ENCODE peak calls at places on chromosomes 4 and X, in eight cellular contexts. M is nephron progenitor cell, F is endothelial cell, T is foreskin keratinocyte, L is OCI-LY7, H is A549, Z is glutamatergic neuron, Y is fibroblast of mammary gland. B is an unnamed sample.

GRCh38 chrX:119391279-119391678 is 7.9 kb upstream of the SLC25A43 start:
- DNase-seq in M (no peak), F (no peak), T (no peak), L (peak), H (peak), Z (no peak), Y (peak), B (peak)

GRCh38 chr4:105998210-105998609 is 102.9 kb downstream of the NPNT start:
- DNase-seq in M (no peak), F (no peak), T (no peak), L (no peak), H (no peak), Z (no peak), Y (no peak), B (no peak)

GRCh38 chr4:42655921-42656735 is 777 bp downstream of the ATP8A1 start:
- DNase-seq in M (peak), F (peak), T (no peak), L (peak), H (peak), Z (peak), Y (no peak), B (peak)

GRCh38 chr4:6308890-6309643 is 39.4 kb downstream of the WFS1 start:
- DNase-seq in M (peak), F (peak), T (no peak), L (no peak), H (no peak), Z (peak), Y (no peak), B (peak)

GRCh38 chr4:55435136-55435535 is 39.4 kb downstream of the TMEM165 start:
- DNase-seq in M (no peak), F (peak), T (no peak), L (no peak), H (no peak), Z (no peak), Y (peak), B (peak)

GRCh38 chrX:131067846-131068745 is 9.9 kb downstream of the ARHGAP36 start:
- DNase-seq in M (peak), F (no peak), T (no peak), L (no peak), H (no peak), Z (peak), Y (no peak), B (peak)

GRCh38 chr4:77232653-77233052 is 75.6 kb downstream of the CCNG2 start:
- DNase-seq in M (no peak), F (no peak), T (peak), L (no peak), H (no peak), Z (no peak), Y (peak), B (no peak)

GRCh38 chr4:2828758-2829181 is 14.9 kb upstream of the ADD1 start:
- DNase-seq in M (no peak), F (no peak), T (no peak), L (no peak), H (no peak), Z (peak), Y (no peak), B (no peak)

GRCh38 chrX:137565921-137566745 is at the start of gene ZIC3:
- DNase-seq in M (peak), F (peak), T (no peak), L (no peak), H (no peak), Z (peak), Y (peak), B (no peak)

GRCh38 chrX:3811331-3812311 is 98.2 kb upstream of the PRKX start:
- DNase-seq in M (no peak), F (peak), T (no peak), L (peak), H (peak), Z (no peak), Y (peak), B (peak)

GRCh38 chr4:16573744-16574143 is 324.7 kb downstream of the LDB2 start:
- DNase-seq in M (no peak), F (no peak), T (no peak), L (no peak), H (no peak), Z (no peak), Y (peak), B (no peak)

GRCh38 chr4:52997132-52997416 is 135.0 kb downstream of the RASL11B start:
- DNase-seq in M (no peak), F (no peak), T (no peak), L (no peak), H (no peak), Z (no peak), Y (peak), B (no peak)

GRCh38 chr4:129862461-129862860 is 766.5 kb downstream of the C4orf33 start:
- DNase-seq in M (no peak), F (no peak), T (no peak), L (no peak), H (no peak), Z (no peak), Y (no peak), B (no peak)

GRCh38 chr4:85369703-85370380 is 105.1 kb upstream of the ARHGAP24 start:
- DNase-seq in M (no peak), F (no peak), T (no peak), L (no peak), H (no peak), Z (no peak), Y (no peak), B (no peak)

GRCh38 chr4:111127842-111128241 is 505.0 kb upstream of the PITX2 start:
- DNase-seq in M (no peak), F (no peak), T (no peak), L (no peak), H (no peak), Z (no peak), Y (no peak), B (no peak)

GRCh38 chr4:2085496-2085901 is 26.4 kb downstream of the NAT8L start:
- DNase-seq in M (no peak), F (no peak), T (peak), L (no peak), H (no peak), Z (no peak), Y (no peak), B (no peak)

GRCh38 chr4:158255727-158256324 is 45.5 kb downstream of the TMEM144 start:
- DNase-seq in M (no peak), F (peak), T (peak), L (peak), H (peak), Z (no peak), Y (peak), B (no peak)

GRCh38 chr4:124939908-124940307 is 227.4 kb upstream of the ANKRD50 start:
- DNase-seq in M (no peak), F (no peak), T (no peak), L (no peak), H (no peak), Z (no peak), Y (no peak), B (no peak)

GRCh38 chr4:20589436-20589835 is 110.8 kb upstream of the PACRGL start:
- DNase-seq in M (no peak), F (no peak), T (no peak), L (no peak), H (no peak), Z (no peak), Y (no peak), B (no peak)

GRCh38 chrX:37349131-37350033 is at the start of gene PRRG1:
- DNase-seq in M (peak), F (peak), T (peak), L (no peak), H (peak), Z (peak), Y (peak), B (no peak)

GRCh38 chr4:40473578-40474388 is 138.7 kb downstream of the CHRNA9 start:
- DNase-seq in M (peak), F (no peak), T (no peak), L (no peak), H (no peak), Z (no peak), Y (no peak), B (no peak)

GRCh38 chrX:100609591-100609990 is 24.9 kb downstream of the TNMD start:
- DNase-seq in M (no peak), F (no peak), T (no peak), L (no peak), H (no peak), Z (no peak), Y (no peak), B (no peak)
- TF ChIP-seq CTCF in M (no peak), F (no peak), T (no peak), L (no peak), H (peak), Z (no peak), Y (peak), B (no peak)

GRCh38 chrX:115679460-115679859 is 118.5 kb downstream of the PLS3 start:
- DNase-seq in M (no peak), F (no peak), T (no peak), L (no peak), H (peak), Z (no peak), Y (peak), B (no peak)
- TF ChIP-seq CTCF in M (peak), F (no peak), T (peak), L (no peak), H (peak), Z (no peak), Y (peak), B (no peak)

DNA sequence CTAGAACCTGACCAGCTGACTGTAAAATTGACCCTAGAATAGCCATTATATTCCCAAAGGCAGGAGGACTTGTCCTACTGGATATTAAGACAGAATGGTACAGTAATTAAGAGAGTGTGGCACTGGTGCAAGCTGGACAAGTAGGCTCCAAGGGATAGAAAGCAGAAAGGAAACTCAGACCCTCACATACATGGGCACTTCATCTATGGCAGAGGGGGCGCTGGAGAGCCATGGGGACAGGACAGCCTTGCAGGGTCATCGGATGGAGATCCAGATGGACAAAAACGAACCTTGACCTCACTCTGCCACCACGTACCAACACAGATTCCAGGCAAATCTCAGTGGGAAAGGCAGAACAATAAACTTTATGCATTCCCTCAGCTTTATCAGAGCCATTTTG is 40.6 kb downstream of the GAB3 start:
- DNase-seq in M (no peak), F (no peak), T (no peak), L (no peak), H (no peak), Z (no peak), Y (no peak), B (no peak)
- TF ChIP-seq CTCF in M (no peak), F (no peak), T (no peak), L (peak), H (no peak), Z (no peak), Y (no peak), B (no peak)

GRCh38 chr4:154082760-154083530 is 294.1 kb upstream of the SFRP2 start:
- DNase-seq in M (no peak), F (peak), T (no peak), L (peak), H (no peak), Z (peak), Y (peak), B (peak)
- TF ChIP-seq CTCF in M (peak), F (peak), T (peak), L (peak), H (no peak), Z (peak), Y (peak), B (no peak)

GRCh38 chr4:112517067-112517588 is 1.1 kb upstream of the NEUROG2 start:
- DNase-seq in M (peak), F (no peak), T (no peak), L (peak), H (no peak), Z (peak), Y (no peak), B (peak)
- TF ChIP-seq CTCF in M (no peak), F (no peak), T (no peak), L (peak), H (no peak), Z (no peak), Y (no peak), B (no peak)